ENCODE peak calls at places on chromosomes 13 and 19, in seven cellular contexts. K, U, C, O, F, Y and M are unnamed samples.

GRCh38 chr19:3210347-3211017 is 14.0 kb upstream of the CELF5 start:
- DNase-seq in K (peak), C (peak), F (no peak), Y (peak), U (no peak), O (peak), M (peak)

GRCh38 chr13:108155185-108156106 is 59.9 kb downstream of the LIG4 start:
- DNase-seq in F (peak), Y (peak), U (peak), O (peak), C (peak), K (no peak), M (peak)

GRCh38 chr19:33194884-33195710 is 967 bp downstream of the LRP3 start:
- DNase-seq in C (peak), F (peak), U (peak), O (peak), K (peak), Y (no peak), M (peak)

GRCh38 chr13:40515702-40516101 is 150.7 kb downstream of the FOXO1 start:
- DNase-seq in C (no peak), F (no peak), Y (no peak), O (no peak), K (no peak), U (no peak), M (no peak)

GRCh38 chr13:76646946-76647345 is 239.3 kb downstream of the KCTD12 start:
- DNase-seq in F (no peak), C (no peak), K (no peak), O (no peak), U (no peak), Y (no peak), M (no peak)

GRCh38 chr19:53621885-53622710 is 9.7 kb upstream of the DPRX start:
- DNase-seq in C (no peak), O (no peak), U (no peak), K (no peak), Y (no peak), F (no peak), M (no peak)

GRCh38 chr13:75788494-75788991 is 152.4 kb downstream of the LMO7 start:
- DNase-seq in C (peak), U (no peak), F (peak), O (peak), Y (no peak), K (peak), M (no peak)

GRCh38 chr19:554817-555216 is 11.0 kb downstream of the GZMM start:
- DNase-seq in Y (no peak), U (no peak), K (peak), C (no peak), F (no peak), O (no peak), M (no peak)

GRCh38 chr13:62611343-62611742 is 1195.7 kb upstream of the PCDH20 start:
- DNase-seq in F (no peak), O (no peak), Y (no peak), K (no peak), C (no peak), U (no peak), M (no peak)

GRCh38 chr19:56476671-56477428 is at the start of gene ZNF667:
- DNase-seq in K (peak), U (peak), Y (peak), C (peak), O (no peak), F (peak), M (no peak)

GRCh38 chr19:4369888-4370260 is 26.5 kb downstream of the MPND start:
- DNase-seq in O (peak), F (peak), C (no peak), Y (peak), U (peak), K (peak), M (peak)

GRCh38 chr13:20676213-20676612 is 27.3 kb upstream of the IL17D start:
- DNase-seq in U (no peak), K (no peak), F (no peak), C (no peak), O (no peak), Y (no peak), M (no peak)

GRCh38 chr19:55042344-55042678 is 4.2 kb upstream of the GP6 start:
- DNase-seq in O (no peak), F (no peak), Y (no peak), C (no peak), K (no peak), U (no peak), M (no peak)

GRCh38 chr19:43818500-43818899 is 8.6 kb upstream of the ZNF283 start:
- DNase-seq in O (no peak), K (no peak), F (no peak), Y (no peak), C (no peak), U (no peak), M (no peak)

GRCh38 chr13:28866932-28867331 is 46.8 kb downstream of the MTUS2 start:
- DNase-seq in F (no peak), O (no peak), Y (no peak), C (no peak), K (no peak), U (no peak), M (no peak)

GRCh38 chr13:78875792-78876580 is 217.0 kb upstream of the OBI1 start:
- DNase-seq in Y (no peak), K (peak), F (no peak), O (no peak), C (peak), U (peak), M (peak)

GRCh38 chr13:41693434-41693833 is 236.1 kb downstream of the RGCC start:
- DNase-seq in C (no peak), K (no peak), F (peak), Y (no peak), U (no peak), O (no peak), M (no peak)

GRCh38 chr19:15836345-15836594 is 20.8 kb upstream of the OR10H1 start:
- DNase-seq in K (no peak), U (no peak), Y (peak), F (no peak), C (no peak), O (no peak), M (no peak)

GRCh38 chr19:51123381-51124186 is 1.1 kb upstream of the SIGLEC9 start:
- DNase-seq in F (no peak), Y (peak), K (no peak), U (no peak), C (no peak), O (peak), M (no peak)

GRCh38 chr13:67736646-67737420 is 506.7 kb upstream of the PCDH9 start:
- DNase-seq in K (no peak), C (peak), F (peak), U (no peak), O (no peak), Y (no peak), M (peak)

GRCh38 chr19:6464070-6464873 is at the start of gene CRB3:
- DNase-seq in F (no peak), C (peak), Y (peak), O (peak), K (peak), U (peak), M (peak)

GRCh38 chr19:29002336-29002735 is 210.6 kb downstream of the UQCRFS1 start:
- DNase-seq in C (no peak), O (no peak), F (no peak), K (no peak), U (no peak), Y (no peak), M (no peak)

GRCh38 chr19:2475018-2475701 is 767 bp upstream of the GADD45B start:
- DNase-seq in K (peak), F (peak), O (peak), C (peak), U (peak), Y (peak), M (peak)

GRCh38 chr13:78487707-78488106 is 115.6 kb downstream of the POU4F1 start:
- DNase-seq in K (no peak), U (no peak), C (no peak), O (no peak), F (no peak), Y (no peak), M (no peak)

GRCh38 chr13:98626298-98626940 is 49.5 kb upstream of the STK24 start:
- DNase-seq in F (no peak), C (no peak), Y (no peak), K (no peak), U (no peak), O (no peak), M (no peak)

GRCh38 chr13:33092422-33092987 is 76.3 kb downstream of the KL start:
- DNase-seq in K (no peak), U (no peak), C (no peak), Y (no peak), O (no peak), F (no peak), M (no peak)

GRCh38 chr19:18898081-18898532 is 2.1 kb upstream of the CERS1 start:
- DNase-seq in U (no peak), C (no peak), F (peak), Y (no peak), K (peak), O (no peak), M (no peak)

GRCh38 chr19:18896421-18896841 is 473 bp upstream of the CERS1 start:
- DNase-seq in C (peak), O (no peak), K (peak), F (peak), U (no peak), Y (no peak), M (peak)

GRCh38 chr19:18895828-18896341 is at the start of gene CERS1:
- DNase-seq in O (no peak), Y (no peak), C (no peak), K (no peak), F (peak), U (no peak), M (peak)

GRCh38 chr19:18898533-18899408 is 2.8 kb upstream of the CERS1 start:
- DNase-seq in F (no peak), O (no peak), K (no peak), U (no peak), Y (no peak), C (no peak), M (no peak)

GRCh38 chr19:18897108-18898029 is 1.4 kb upstream of the CERS1 start:
- DNase-seq in Y (no peak), U (no peak), K (no peak), C (no peak), F (no peak), O (no peak), M (no peak)
- H3K27ac ChIP-seq in Y (no peak), U (no peak), K (no peak), C (no peak), F (no peak), O (no peak), M (no peak)

DNA sequence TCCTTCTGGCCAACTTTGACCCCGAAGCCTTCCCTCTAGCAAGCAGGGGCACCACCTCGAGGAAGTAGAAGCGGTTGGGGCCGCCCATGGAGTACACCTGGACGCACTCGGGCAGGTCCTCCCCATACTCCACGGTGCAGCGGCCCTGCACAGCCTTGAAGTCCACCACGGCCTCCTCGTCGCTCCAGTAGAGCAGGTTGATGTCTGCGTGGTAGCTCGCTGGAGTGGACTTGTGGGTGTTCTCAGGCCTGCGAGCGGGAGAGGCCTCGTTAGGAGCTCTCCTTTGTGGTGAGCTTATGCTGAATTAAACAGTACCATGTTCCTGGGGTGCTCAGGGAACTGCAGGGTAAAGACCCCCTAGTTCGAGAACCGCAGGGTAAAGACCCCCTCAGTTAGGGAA is 22.3 kb upstream of the EIF3G start:
- DNase-seq in U (no peak), Y (no peak), O (no peak), K (no peak), F (no peak), C (no peak), M (no peak)
- H3K27ac ChIP-seq in U (no peak), Y (peak), O (peak), K (peak), F (no peak), C (no peak), M (no peak)

GRCh38 chr19:45391871-45392665 is 12.8 kb downstream of the PPP1R13L start:
- DNase-seq in F (no peak), Y (no peak), O (no peak), C (no peak), U (no peak), K (no peak), M (no peak)
- H3K27ac ChIP-seq in F (no peak), Y (no peak), O (no peak), C (no peak), U (no peak), K (no peak), M (no peak)

GRCh38 chr19:35025969-35026368 is 4.3 kb upstream of the SCN1B start:
- DNase-seq in K (no peak), Y (no peak), U (no peak), O (no peak), C (no peak), F (no peak), M (no peak)

GRCh38 chr19:35029737-35030256 is 473 bp upstream of the SCN1B start:
- DNase-seq in U (no peak), F (no peak), C (no peak), O (no peak), K (no peak), Y (no peak), M (peak)

GRCh38 chr19:35027851-35028599 is 2.2 kb upstream of the SCN1B start:
- DNase-seq in K (no peak), Y (no peak), O (no peak), C (peak), U (no peak), F (peak), M (peak)

GRCh38 chr19:35026418-35026817 is 3.9 kb upstream of the SCN1B start:
- DNase-seq in F (no peak), Y (no peak), K (no peak), U (no peak), O (no peak), C (no peak), M (no peak)

DNA sequence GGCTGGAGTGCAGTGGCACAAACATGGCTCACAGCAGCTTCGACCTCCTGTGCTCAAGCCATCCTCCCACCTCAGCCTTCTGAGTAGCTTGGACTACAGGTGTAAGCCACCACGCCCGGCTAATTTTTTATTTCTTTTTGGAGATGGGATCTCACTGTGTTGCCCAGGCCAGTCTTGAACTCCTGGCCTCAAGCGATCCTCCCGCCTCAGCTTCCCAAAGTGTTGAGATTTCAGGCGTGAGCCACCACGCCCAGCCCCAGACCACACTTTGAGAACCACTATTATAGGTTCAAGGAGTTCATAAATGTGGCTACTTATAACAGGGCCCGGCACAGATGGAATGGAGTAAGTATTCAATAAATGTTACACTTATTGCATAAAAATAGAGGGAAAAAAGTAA is 3.3 kb upstream of the SCN1B start:
- DNase-seq in U (no peak), O (no peak), K (no peak), Y (no peak), C (no peak), F (no peak), M (no peak)
- H3K27ac ChIP-seq in U (no peak), O (no peak), K (no peak), Y (no peak), C (no peak), F (no peak), M (no peak)

GRCh38 chr19:12952488-12953455 is 4.3 kb downstream of the GADD45GIP1 start:
- DNase-seq in U (no peak), C (peak), Y (no peak), O (no peak), F (peak), K (no peak), M (peak)
- H3K27ac ChIP-seq in U (no peak), C (peak), Y (no peak), O (no peak), F (peak), K (no peak), M (no peak)

GRCh38 chr19:39997595-39998216 is 846 bp downstream of the ZNF546 start:
- DNase-seq in F (peak), U (no peak), K (no peak), C (no peak), Y (peak), O (no peak), M (no peak)
- H3K27ac ChIP-seq in F (peak), U (peak), K (peak), C (peak), Y (peak), O (peak), M (no peak)

GRCh38 chr19:7522923-7523667 is 671 bp downstream of the MCOLN1 start:
- DNase-seq in K (peak), Y (no peak), O (no peak), F (no peak), U (no peak), C (peak), M (no peak)
- H3K27ac ChIP-seq in K (peak), Y (peak), O (peak), F (no peak), U (peak), C (no peak), M (no peak)